ENCODE peak calls at places on chromosome 10, in eight cellular contexts. One of them, this sample, is unnamed.

GRCh38 chr10:51244308-51244707 is 170.0 kb downstream of the PRKG1 start:
- DNase-seq in fibroblast of pulmonary artery: peak; percentile 2
- DNase-seq in fibroblast of mammary gland: no peak
- DNase-seq in lower lobe of right lung: no peak
- DNase-seq in PC-9: no peak
- DNase-seq in ovary: no peak
- DNase-seq in neural progenitor cell: peak; percentile 70
- DNase-seq in stomach: no peak
- DNase-seq in this sample: no peak

GRCh38 chr10:108375691-108376090 is 1211.2 kb upstream of the SORCS1 start:
- DNase-seq in lower lobe of right lung: no peak
- DNase-seq in fibroblast of pulmonary artery: peak; percentile 13
- DNase-seq in PC-9: no peak
- DNase-seq in ovary: no peak
- DNase-seq in stomach: no peak
- DNase-seq in neural progenitor cell: no peak
- DNase-seq in fibroblast of mammary gland: peak; percentile 73
- DNase-seq in this sample: no peak

GRCh38 chr10:101489355-101489754 is 98.7 kb downstream of the POLL start:
- DNase-seq in PC-9: no peak
- DNase-seq in lower lobe of right lung: no peak
- DNase-seq in ovary: no peak
- DNase-seq in neural progenitor cell: no peak
- DNase-seq in fibroblast of mammary gland: peak; percentile 39
- DNase-seq in stomach: no peak
- DNase-seq in fibroblast of pulmonary artery: peak; percentile 49
- DNase-seq in this sample: peak; percentile 10

GRCh38 chr10:110087682-110088081 is 79.9 kb downstream of the ADD3 start:
- DNase-seq in lower lobe of right lung: no peak
- DNase-seq in fibroblast of mammary gland: no peak
- DNase-seq in ovary: no peak
- DNase-seq in neural progenitor cell: no peak
- DNase-seq in fibroblast of pulmonary artery: no peak
- DNase-seq in stomach: no peak
- DNase-seq in PC-9: no peak
- DNase-seq in this sample: no peak

GRCh38 chr10:96835826-96836365 is 3.8 kb downstream of the LCOR start:
- DNase-seq in lower lobe of right lung: no peak
- DNase-seq in stomach: no peak
- DNase-seq in neural progenitor cell: no peak
- DNase-seq in fibroblast of mammary gland: no peak
- DNase-seq in ovary: no peak
- DNase-seq in fibroblast of pulmonary artery: no peak
- DNase-seq in PC-9: no peak
- DNase-seq in this sample: no peak

GRCh38 chr10:70106958-70107791 is 25.4 kb downstream of the AIFM2 start:
- DNase-seq in neural progenitor cell: peak; percentile 76
- DNase-seq in ovary: no peak
- DNase-seq in PC-9: no peak
- DNase-seq in lower lobe of right lung: no peak
- DNase-seq in fibroblast of mammary gland: no peak
- DNase-seq in fibroblast of pulmonary artery: no peak
- DNase-seq in stomach: no peak
- DNase-seq in this sample: no peak

GRCh38 chr10:112584276-112584675 is 137.3 kb downstream of the VTI1A start:
- DNase-seq in neural progenitor cell: no peak
- DNase-seq in fibroblast of mammary gland: peak; percentile 38
- DNase-seq in lower lobe of right lung: no peak
- DNase-seq in PC-9: no peak
- DNase-seq in stomach: no peak
- DNase-seq in fibroblast of pulmonary artery: no peak
- DNase-seq in ovary: no peak
- DNase-seq in this sample: no peak

GRCh38 chr10:14156101-14156500 is 174.6 kb downstream of the FRMD4A start:
- DNase-seq in stomach: no peak
- DNase-seq in neural progenitor cell: no peak
- DNase-seq in ovary: no peak
- DNase-seq in fibroblast of pulmonary artery: no peak
- DNase-seq in PC-9: no peak
- DNase-seq in fibroblast of mammary gland: no peak
- DNase-seq in lower lobe of right lung: no peak
- DNase-seq in this sample: no peak

GRCh38 chr10:133164816-133165555 is 5.0 kb downstream of the KNDC1 start:
- DNase-seq in lower lobe of right lung: peak; percentile 35
- DNase-seq in fibroblast of pulmonary artery: no peak
- DNase-seq in fibroblast of mammary gland: no peak
- DNase-seq in PC-9: no peak
- DNase-seq in stomach: no peak
- DNase-seq in ovary: no peak
- DNase-seq in neural progenitor cell: no peak
- DNase-seq in this sample: no peak

GRCh38 chr10:14838582-14839304 is 637 bp downstream of the HSPA14 start:
- DNase-seq in fibroblast of pulmonary artery: peak; percentile 16
- DNase-seq in fibroblast of mammary gland: no peak
- DNase-seq in stomach: peak; percentile 30
- DNase-seq in neural progenitor cell: peak; percentile 83
- DNase-seq in lower lobe of right lung: no peak
- DNase-seq in PC-9: peak; percentile 7
- DNase-seq in ovary: peak; percentile 25
- DNase-seq in this sample: no peak

GRCh38 chr10:130300608-130301025 is 164.4 kb downstream of the GLRX3 start:
- DNase-seq in fibroblast of pulmonary artery: peak; percentile 68
- DNase-seq in lower lobe of right lung: peak; percentile 73
- DNase-seq in ovary: peak; percentile 6
- DNase-seq in stomach: no peak
- DNase-seq in fibroblast of mammary gland: peak; percentile 19
- DNase-seq in PC-9: no peak
- DNase-seq in neural progenitor cell: no peak
- DNase-seq in this sample: no peak
- H3K4me3 ChIP-seq in fibroblast of pulmonary artery: peak overlapping the region; percentile 70
- H3K4me3 ChIP-seq in lower lobe of right lung: peak overlapping the region; percentile 67
- H3K4me3 ChIP-seq in ovary: peak overlapping the region; percentile 27
- H3K4me3 ChIP-seq in stomach: no peak overlapping the region
- H3K4me3 ChIP-seq in fibroblast of mammary gland: peak overlapping the region; percentile 33
- H3K4me3 ChIP-seq in PC-9: no peak overlapping the region
- H3K4me3 ChIP-seq in neural progenitor cell: no peak overlapping the region
- H3K4me3 ChIP-seq in this sample: no peak overlapping the region

DNA sequence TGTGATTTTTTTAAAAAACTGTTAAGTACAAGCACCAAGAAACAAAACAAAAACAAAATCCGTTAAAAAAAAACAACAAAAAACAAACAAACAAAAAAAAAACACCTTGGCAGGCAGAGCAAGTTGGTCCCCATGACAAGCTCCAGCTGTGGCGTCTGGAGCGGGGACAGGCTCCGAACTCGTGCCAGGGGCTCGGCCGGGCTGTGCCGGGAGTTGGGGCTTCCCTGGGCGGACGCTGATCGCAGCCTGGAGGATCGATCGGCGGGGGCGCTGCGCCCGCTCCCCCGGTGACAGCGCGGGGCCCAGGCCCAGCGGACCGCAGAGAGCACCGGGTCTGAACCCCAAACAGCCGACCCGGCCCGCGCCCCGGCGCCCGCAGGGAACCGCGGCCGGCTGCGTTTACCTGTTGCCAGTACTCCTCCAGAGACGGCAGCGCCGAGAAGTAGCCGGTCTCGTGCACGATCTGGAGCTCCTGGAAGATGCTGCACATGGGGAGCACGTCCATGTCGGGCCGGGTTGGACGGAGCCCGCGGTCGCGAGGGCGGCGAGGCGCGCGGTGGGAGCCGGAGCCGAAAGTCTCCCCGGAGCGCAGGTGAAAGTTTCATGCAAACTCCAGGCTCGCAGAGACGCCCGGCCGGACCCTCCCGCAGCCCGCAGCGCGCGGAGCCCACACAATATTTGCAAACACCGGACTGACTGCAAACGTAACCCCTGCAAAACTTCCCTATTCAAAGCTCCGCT is at the start of gene KLF6:
- DNase-seq in PC-9: no peak
- DNase-seq in neural progenitor cell: peak; percentile 67
- DNase-seq in ovary: peak; percentile 70
- DNase-seq in fibroblast of mammary gland: peak; percentile 20
- DNase-seq in stomach: peak; percentile 45
- DNase-seq in lower lobe of right lung: peak; percentile 77
- DNase-seq in fibroblast of pulmonary artery: peak; percentile 57
- DNase-seq in this sample: no peak
- TF ChIP-seq CTCF in PC-9: no peak
- TF ChIP-seq CTCF in neural progenitor cell: no peak
- TF ChIP-seq CTCF in ovary: no peak
- TF ChIP-seq CTCF in fibroblast of mammary gland: no peak
- TF ChIP-seq CTCF in stomach: no peak
- TF ChIP-seq CTCF in lower lobe of right lung: no peak
- TF ChIP-seq CTCF in fibroblast of pulmonary artery: no peak
- TF ChIP-seq CTCF in this sample: no peak

GRCh38 chr10:119306964-119307363 is 99.6 kb downstream of the GRK5 start:
- DNase-seq in PC-9: no peak
- DNase-seq in lower lobe of right lung: no peak
- DNase-seq in fibroblast of mammary gland: peak; percentile 29
- DNase-seq in stomach: no peak
- DNase-seq in fibroblast of pulmonary artery: no peak
- DNase-seq in ovary: no peak
- DNase-seq in neural progenitor cell: no peak
- DNase-seq in this sample: no peak

GRCh38 chr10:119310807-119311206 is 103.4 kb downstream of the GRK5 start:
- DNase-seq in stomach: no peak
- DNase-seq in lower lobe of right lung: no peak
- DNase-seq in PC-9: no peak
- DNase-seq in fibroblast of mammary gland: no peak
- DNase-seq in fibroblast of pulmonary artery: no peak
- DNase-seq in ovary: no peak
- DNase-seq in neural progenitor cell: no peak
- DNase-seq in this sample: no peak

GRCh38 chr10:119309423-119309770 is 102.0 kb downstream of the GRK5 start:
- DNase-seq in lower lobe of right lung: peak; percentile 3
- DNase-seq in fibroblast of mammary gland: no peak
- DNase-seq in ovary: no peak
- DNase-seq in fibroblast of pulmonary artery: no peak
- DNase-seq in PC-9: no peak
- DNase-seq in stomach: no peak
- DNase-seq in neural progenitor cell: no peak
- DNase-seq in this sample: no peak

GRCh38 chr10:119308089-119308488 is 100.7 kb downstream of the GRK5 start:
- DNase-seq in ovary: no peak
- DNase-seq in neural progenitor cell: no peak
- DNase-seq in fibroblast of pulmonary artery: no peak
- DNase-seq in PC-9: no peak
- DNase-seq in fibroblast of mammary gland: no peak
- DNase-seq in stomach: no peak
- DNase-seq in lower lobe of right lung: no peak
- DNase-seq in this sample: no peak

DNA sequence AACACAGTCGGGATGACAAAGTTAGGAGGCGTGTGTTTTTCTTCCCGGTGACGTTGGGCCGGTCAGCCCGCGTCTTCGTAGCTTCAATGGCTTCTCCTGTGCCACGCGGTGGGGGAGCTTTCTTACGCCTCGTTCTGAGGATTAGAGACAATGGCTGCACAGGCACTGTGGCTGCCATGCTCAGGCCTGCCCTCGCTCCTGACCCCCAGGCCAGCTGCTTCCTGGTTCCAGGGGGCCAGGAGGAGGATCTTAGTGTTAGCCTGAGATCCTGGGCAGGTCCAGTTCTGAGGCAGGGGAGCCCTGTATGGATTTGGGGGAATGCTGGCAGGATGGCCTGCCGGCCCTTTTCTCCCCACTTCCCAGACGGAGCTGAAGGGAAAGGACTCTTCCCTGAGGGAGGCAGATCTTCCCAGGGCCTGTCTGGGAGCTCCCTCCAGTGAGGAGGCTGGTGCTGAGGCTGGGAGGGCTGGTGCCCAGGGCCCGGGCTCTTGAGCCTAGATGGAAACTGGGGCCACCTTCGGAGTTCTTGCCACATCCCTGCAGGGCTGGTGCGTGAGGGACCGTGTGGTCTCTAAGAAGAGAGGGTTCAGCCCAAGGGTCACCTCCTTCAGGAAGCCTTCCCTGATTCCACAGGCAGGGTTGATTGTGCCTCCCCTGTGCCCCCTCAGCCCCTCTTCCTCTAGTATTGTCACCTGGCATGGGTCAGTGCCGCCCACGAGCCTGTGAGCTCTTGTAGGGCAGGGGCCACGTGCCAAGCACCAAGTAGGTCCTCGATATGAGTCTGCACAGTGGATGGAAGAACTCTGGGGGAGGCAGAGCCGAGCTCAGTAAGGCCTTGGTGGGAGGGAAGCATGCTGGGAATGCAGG is 101.4 kb downstream of the GRK5 start:
- DNase-seq in lower lobe of right lung: no peak
- DNase-seq in ovary: no peak
- DNase-seq in fibroblast of mammary gland: no peak
- DNase-seq in PC-9: no peak
- DNase-seq in fibroblast of pulmonary artery: no peak
- DNase-seq in stomach: no peak
- DNase-seq in neural progenitor cell: peak; percentile 70
- DNase-seq in this sample: no peak
- H3K4me3 ChIP-seq in lower lobe of right lung: no peak overlapping the region
- H3K4me3 ChIP-seq in ovary: no peak overlapping the region
- H3K4me3 ChIP-seq in fibroblast of mammary gland: no peak overlapping the region
- H3K4me3 ChIP-seq in PC-9: no peak overlapping the region
- H3K4me3 ChIP-seq in fibroblast of pulmonary artery: no peak overlapping the region
- H3K4me3 ChIP-seq in stomach: no peak overlapping the region
- H3K4me3 ChIP-seq in neural progenitor cell: no peak overlapping the region
- H3K4me3 ChIP-seq in this sample: no peak overlapping the region

GRCh38 chr10:71969929-71970328 is 5.7 kb downstream of the CHST3 start:
- DNase-seq in PC-9: no peak
- DNase-seq in lower lobe of right lung: no peak
- DNase-seq in ovary: no peak
- DNase-seq in fibroblast of mammary gland: no peak
- DNase-seq in fibroblast of pulmonary artery: no peak
- DNase-seq in stomach: no peak
- DNase-seq in neural progenitor cell: no peak
- DNase-seq in this sample: no peak

GRCh38 chr10:71971311-71971731 is 7.1 kb downstream of the CHST3 start:
- DNase-seq in lower lobe of right lung: no peak
- DNase-seq in fibroblast of pulmonary artery: no peak
- DNase-seq in ovary: no peak
- DNase-seq in fibroblast of mammary gland: no peak
- DNase-seq in PC-9: no peak
- DNase-seq in neural progenitor cell: no peak
- DNase-seq in stomach: no peak
- DNase-seq in this sample: no peak

GRCh38 chr10:71970869-71971268 is 6.7 kb downstream of the CHST3 start:
- DNase-seq in fibroblast of mammary gland: no peak
- DNase-seq in neural progenitor cell: no peak
- DNase-seq in lower lobe of right lung: no peak
- DNase-seq in fibroblast of pulmonary artery: no peak
- DNase-seq in PC-9: no peak
- DNase-seq in ovary: no peak
- DNase-seq in stomach: no peak
- DNase-seq in this sample: no peak

GRCh38 chr10:71968553-71969474 is 4.6 kb downstream of the CHST3 start:
- DNase-seq in fibroblast of mammary gland: no peak
- DNase-seq in ovary: no peak
- DNase-seq in fibroblast of pulmonary artery: no peak
- DNase-seq in stomach: no peak
- DNase-seq in PC-9: peak; percentile 37
- DNase-seq in lower lobe of right lung: no peak
- DNase-seq in neural progenitor cell: no peak
- DNase-seq in this sample: no peak

DNA sequence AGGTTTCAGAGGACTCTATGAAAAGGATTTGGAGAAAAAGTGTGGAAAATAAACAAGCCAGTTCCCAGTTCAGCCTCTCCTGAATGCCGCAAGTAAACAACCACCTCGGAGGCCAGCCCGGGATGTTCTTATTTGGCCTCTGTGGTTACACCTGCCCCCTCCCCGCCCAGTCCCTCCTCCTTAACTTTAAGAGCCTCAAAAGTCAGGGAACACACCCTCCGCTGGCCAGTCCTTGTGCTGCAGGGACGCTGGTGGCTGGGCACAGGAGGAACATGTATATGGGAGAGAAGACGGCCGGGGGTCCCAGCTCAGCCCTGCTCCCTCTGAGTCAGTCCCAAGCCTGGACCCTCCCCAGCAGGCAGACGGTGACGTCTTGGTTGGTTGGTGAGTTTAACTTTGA is 6.1 kb downstream of the CHST3 start:
- DNase-seq in lower lobe of right lung: peak; percentile 60
- DNase-seq in stomach: peak; percentile 75
- DNase-seq in ovary: no peak
- DNase-seq in neural progenitor cell: peak; percentile 78
- DNase-seq in fibroblast of mammary gland: no peak
- DNase-seq in PC-9: peak; percentile 76
- DNase-seq in fibroblast of pulmonary artery: no peak
- DNase-seq in this sample: no peak
- TF ChIP-seq CTCF in lower lobe of right lung: no peak
- TF ChIP-seq CTCF in stomach: peak; percentile 16
- TF ChIP-seq CTCF in ovary: peak; percentile 16
- TF ChIP-seq CTCF in neural progenitor cell: peak; percentile 48
- TF ChIP-seq CTCF in fibroblast of mammary gland: peak; percentile 18
- TF ChIP-seq CTCF in PC-9: no peak
- TF ChIP-seq CTCF in fibroblast of pulmonary artery: peak; percentile 6
- TF ChIP-seq CTCF in this sample: peak; percentile 28

This sample was measured in HFF-Myc.